ENCODE peak calls at places on chromosome 1, in four cellular contexts. G is amniotic stem cell, X is osteocyte, S is HEK293T. Q is an unnamed sample.

GRCh38 chr1:55725378-55725777 is 510.2 kb upstream of the USP24 start:
- DNase-seq in X (no peak), G (no peak), S (no peak), Q (no peak)

GRCh38 chr1:202615501-202616354 is 94.5 kb downstream of the SYT2 start:
- DNase-seq in X (peak), G (no peak), S (no peak), Q (peak)

GRCh38 chr1:46522184-46522968 is 29.1 kb downstream of the KNCN start:
- DNase-seq in G (no peak), S (no peak), X (no peak), Q (no peak)

GRCh38 chr1:31396633-31397351 is 16.2 kb upstream of the SERINC2 start:
- DNase-seq in X (no peak), S (no peak), G (no peak), Q (no peak)

GRCh38 chr1:201847150-201847549 is 18.2 kb downstream of the IPO9 start:
- DNase-seq in G (no peak), X (no peak), S (no peak), Q (no peak)

GRCh38 chr1:103284270-103284669 is 175.9 kb upstream of the COL11A1 start:
- DNase-seq in X (no peak), S (no peak), G (peak), Q (no peak)

GRCh38 chr1:227924838-227925574 is 22.7 kb downstream of the WNT9A start:
- DNase-seq in X (no peak), G (no peak), S (no peak), Q (no peak)

GRCh38 chr1:175193339-175193950 is 869 bp upstream of the KIAA0040 start:
- DNase-seq in X (no peak), G (no peak), S (no peak), Q (no peak)

GRCh38 chr1:247681288-247681897 is 1.9 kb upstream of the OR13G1 start:
- DNase-seq in G (no peak), S (peak), X (no peak), Q (no peak)

GRCh38 chr1:198935371-198935921 is 296.6 kb downstream of the PTPRC start:
- DNase-seq in X (peak), S (peak), G (peak), Q (peak)